ENCODE peak calls at places on chromosomes 11 and 22, in six cellular contexts. V is stimulated activated CD4-positive, alpha-beta T cell treated with anti-CD3 and anti-CD28 coated beads, Interleukin-1b, Interleukin-23, amount 100 ng/mL, for 24 hours; H is AG10803; B is small intestine; K is tibial nerve; I is B cell. R is an unnamed sample.

GRCh38 chr11:71544525-71545214 is 3.5 kb upstream of the KRTAP5-9 start:
- DNase-seq in V (no peak), H (no peak), B (peak), K (no peak), I (no peak), R (no peak)

GRCh38 chr11:12403995-12404345 is 26.6 kb downstream of the PARVA start:
- DNase-seq in V (no peak), H (no peak), B (no peak), K (no peak), I (no peak), R (no peak)

GRCh38 chr11:112834277-112834755 is 126.9 kb upstream of the NCAM1 start:
- DNase-seq in V (no peak), H (no peak), B (no peak), K (no peak), I (no peak), R (no peak)

GRCh38 chr22:37654556-37655251 is 3.8 kb upstream of the PDXP start:
- DNase-seq in V (no peak), H (no peak), B (peak), K (no peak), I (no peak), R (no peak)

GRCh38 chr11:56885182-56885581 is 103.5 kb upstream of the OR5AK2 start:
- DNase-seq in V (no peak), H (no peak), B (peak), K (no peak), I (no peak), R (no peak)

GRCh38 chr11:76777922-76778321 is 5.2 kb upstream of the TSKU start:
- DNase-seq in V (no peak), H (peak), B (no peak), K (no peak), I (no peak), R (no peak)

GRCh38 chr11:32435947-32436750 is 810 bp upstream of the WT1 start:
- DNase-seq in V (no peak), H (no peak), B (no peak), K (no peak), I (no peak), R (no peak)

GRCh38 chr11:70861534-70861933 is 390.8 kb downstream of the SHANK2 start:
- DNase-seq in V (no peak), H (no peak), B (no peak), K (no peak), I (no peak), R (no peak)

GRCh38 chr22:17744430-17744829 is 29.8 kb downstream of the BID start:
- DNase-seq in V (no peak), H (no peak), B (no peak), K (no peak), I (no peak), R (no peak)

GRCh38 chr11:1564535-1565172 is 7.4 kb downstream of the DUSP8 start:
- DNase-seq in V (no peak), H (peak), B (peak), K (no peak), I (no peak), R (no peak)

GRCh38 chr22:20062766-20063083 is 17.3 kb upstream of the DGCR8 start:
- DNase-seq in V (no peak), H (peak), B (no peak), K (no peak), I (no peak), R (no peak)

GRCh38 chr22:36064358-36064757 is 35.7 kb upstream of the RBFOX2 start:
- DNase-seq in V (no peak), H (no peak), B (no peak), K (no peak), I (no peak), R (no peak)

GRCh38 chr22:30893434-30894370 is 74.9 kb downstream of the MORC2 start:
- DNase-seq in V (no peak), H (no peak), B (no peak), K (no peak), I (no peak), R (no peak)

GRCh38 chr22:39592104-39593060 is 21.8 kb downstream of the CACNA1I start:
- DNase-seq in V (no peak), H (peak), B (peak), K (no peak), I (no peak), R (no peak)

GRCh38 chr22:17234144-17234623 is 14.9 kb upstream of the ADA2 start:
- DNase-seq in V (no peak), H (no peak), B (no peak), K (no peak), I (no peak), R (no peak)

GRCh38 chr11:118907051-118907748 is 18.5 kb downstream of the BCL9L start:
- DNase-seq in V (peak), H (peak), B (peak), K (peak), I (peak), R (peak)

GRCh38 chr11:17145972-17146371 is 61.8 kb downstream of the PIK3C2A start:
- DNase-seq in V (no peak), H (no peak), B (no peak), K (no peak), I (no peak), R (no peak)

GRCh38 chr11:76669901-76670474 is 559 bp downstream of the LRRC32 start:
- DNase-seq in V (no peak), H (peak), B (no peak), K (no peak), I (no peak), R (no peak)